ENCODE peak calls at places on chromosomes 3 and 15, in nine cellular contexts. One of them, this sample, is unnamed.

GRCh38 chr3:29409409-29409808 is 128.5 kb downstream of the RBMS3 start:
- DNase-seq in AG04450: no peak
- DNase-seq in GM12865: no peak
- DNase-seq in keratinocyte: no peak
- DNase-seq in foreskin fibroblast: no peak
- DNase-seq in tibial artery: no peak
- DNase-seq in cardiac fibroblast: peak; percentile 49
- DNase-seq in coronary artery: no peak
- DNase-seq in adrenal gland: no peak
- DNase-seq in this sample: no peak

GRCh38 chr3:151384741-151385174 is at the start of gene P2RY12:
- DNase-seq in AG04450: no peak
- DNase-seq in adrenal gland: no peak
- DNase-seq in coronary artery: no peak
- DNase-seq in foreskin fibroblast: no peak
- DNase-seq in keratinocyte: no peak
- DNase-seq in GM12865: peak; percentile 36
- DNase-seq in cardiac fibroblast: no peak
- DNase-seq in tibial artery: no peak
- DNase-seq in this sample: no peak

GRCh38 chr3:61927332-61927731 is 366.0 kb downstream of the PTPRG start:
- DNase-seq in GM12865: no peak
- DNase-seq in adrenal gland: peak; percentile 88
- DNase-seq in AG04450: peak; percentile 26
- DNase-seq in coronary artery: peak; percentile 77
- DNase-seq in tibial artery: peak; percentile 82
- DNase-seq in cardiac fibroblast: peak; percentile 80
- DNase-seq in keratinocyte: no peak
- DNase-seq in foreskin fibroblast: peak; percentile 88
- DNase-seq in this sample: no peak

GRCh38 chr3:72102057-72102711 is 317.2 kb upstream of the PROK2 start:
- DNase-seq in AG04450: no peak
- DNase-seq in GM12865: peak; percentile 75
- DNase-seq in tibial artery: no peak
- DNase-seq in coronary artery: no peak
- DNase-seq in keratinocyte: no peak
- DNase-seq in cardiac fibroblast: no peak
- DNase-seq in adrenal gland: no peak
- DNase-seq in foreskin fibroblast: no peak
- DNase-seq in this sample: no peak

GRCh38 chr3:12157026-12157425 is 1.7 kb downstream of the TIMP4 start:
- DNase-seq in coronary artery: no peak
- DNase-seq in GM12865: no peak
- DNase-seq in adrenal gland: no peak
- DNase-seq in tibial artery: no peak
- DNase-seq in cardiac fibroblast: no peak
- DNase-seq in foreskin fibroblast: no peak
- DNase-seq in keratinocyte: no peak
- DNase-seq in AG04450: no peak
- DNase-seq in this sample: no peak

GRCh38 chr3:141940204-141940776 is 63.8 kb downstream of the ATP1B3 start:
- DNase-seq in keratinocyte: peak; percentile 95
- DNase-seq in GM12865: no peak
- DNase-seq in AG04450: no peak
- DNase-seq in coronary artery: no peak
- DNase-seq in foreskin fibroblast: peak; percentile 90
- DNase-seq in tibial artery: peak; percentile 60
- DNase-seq in cardiac fibroblast: peak; percentile 72
- DNase-seq in adrenal gland: peak; percentile 92
- DNase-seq in this sample: no peak

GRCh38 chr3:61239871-61240270 is 11.4 kb downstream of the FHIT start:
- DNase-seq in tibial artery: no peak
- DNase-seq in cardiac fibroblast: no peak
- DNase-seq in GM12865: no peak
- DNase-seq in adrenal gland: peak; percentile 70
- DNase-seq in foreskin fibroblast: peak; percentile 1
- DNase-seq in AG04450: no peak
- DNase-seq in coronary artery: no peak
- DNase-seq in keratinocyte: no peak
- DNase-seq in this sample: no peak

GRCh38 chr3:110164632-110165240 is 827.4 kb upstream of the DPPA4 start:
- DNase-seq in coronary artery: no peak
- DNase-seq in AG04450: no peak
- DNase-seq in cardiac fibroblast: no peak
- DNase-seq in foreskin fibroblast: no peak
- DNase-seq in keratinocyte: no peak
- DNase-seq in adrenal gland: no peak
- DNase-seq in tibial artery: no peak
- DNase-seq in GM12865: no peak
- DNase-seq in this sample: no peak

GRCh38 chr3:128293930-128294329 is 140.6 kb downstream of the EEFSEC start:
- DNase-seq in foreskin fibroblast: no peak
- DNase-seq in keratinocyte: no peak
- DNase-seq in AG04450: no peak
- DNase-seq in adrenal gland: no peak
- DNase-seq in GM12865: no peak
- DNase-seq in cardiac fibroblast: no peak
- DNase-seq in tibial artery: no peak
- DNase-seq in coronary artery: peak; percentile 29
- DNase-seq in this sample: peak; percentile 43

GRCh38 chr3:125083776-125084175 is 28.0 kb upstream of the HEG1 start:
- DNase-seq in adrenal gland: no peak
- DNase-seq in GM12865: no peak
- DNase-seq in AG04450: no peak
- DNase-seq in cardiac fibroblast: peak; percentile 50
- DNase-seq in tibial artery: no peak
- DNase-seq in coronary artery: no peak
- DNase-seq in foreskin fibroblast: no peak
- DNase-seq in keratinocyte: no peak
- DNase-seq in this sample: no peak

GRCh38 chr15:101014921-101015841 is 96.0 kb downstream of the LRRK1 start:
- DNase-seq in foreskin fibroblast: peak; percentile 82
- DNase-seq in coronary artery: peak; percentile 71
- DNase-seq in adrenal gland: peak; percentile 87
- DNase-seq in keratinocyte: no peak
- DNase-seq in cardiac fibroblast: peak; percentile 81
- DNase-seq in tibial artery: peak; percentile 80
- DNase-seq in GM12865: peak; percentile 70
- DNase-seq in AG04450: no peak
- DNase-seq in this sample: peak; percentile 80

GRCh38 chr3:102163039-102163817 is 271.6 kb upstream of the ZPLD1 start:
- DNase-seq in foreskin fibroblast: peak; percentile 78
- DNase-seq in AG04450: no peak
- DNase-seq in keratinocyte: no peak
- DNase-seq in adrenal gland: no peak
- DNase-seq in coronary artery: no peak
- DNase-seq in cardiac fibroblast: peak; percentile 91
- DNase-seq in tibial artery: peak; percentile 79
- DNase-seq in GM12865: no peak
- DNase-seq in this sample: no peak

GRCh38 chr3:179750720-179751328 is 98.0 kb downstream of the USP13 start:
- DNase-seq in keratinocyte: no peak
- DNase-seq in cardiac fibroblast: peak; percentile 48
- DNase-seq in tibial artery: no peak
- DNase-seq in foreskin fibroblast: peak; percentile 50
- DNase-seq in coronary artery: no peak
- DNase-seq in GM12865: peak; percentile 17
- DNase-seq in AG04450: no peak
- DNase-seq in adrenal gland: no peak
- DNase-seq in this sample: no peak

GRCh38 chr3:107855710-107856109 is 235.1 kb downstream of the CD47 start:
- DNase-seq in coronary artery: no peak
- DNase-seq in cardiac fibroblast: peak; percentile 49
- DNase-seq in GM12865: peak; percentile 44
- DNase-seq in AG04450: no peak
- DNase-seq in keratinocyte: no peak
- DNase-seq in foreskin fibroblast: no peak
- DNase-seq in tibial artery: no peak
- DNase-seq in adrenal gland: no peak
- DNase-seq in this sample: no peak

DNA sequence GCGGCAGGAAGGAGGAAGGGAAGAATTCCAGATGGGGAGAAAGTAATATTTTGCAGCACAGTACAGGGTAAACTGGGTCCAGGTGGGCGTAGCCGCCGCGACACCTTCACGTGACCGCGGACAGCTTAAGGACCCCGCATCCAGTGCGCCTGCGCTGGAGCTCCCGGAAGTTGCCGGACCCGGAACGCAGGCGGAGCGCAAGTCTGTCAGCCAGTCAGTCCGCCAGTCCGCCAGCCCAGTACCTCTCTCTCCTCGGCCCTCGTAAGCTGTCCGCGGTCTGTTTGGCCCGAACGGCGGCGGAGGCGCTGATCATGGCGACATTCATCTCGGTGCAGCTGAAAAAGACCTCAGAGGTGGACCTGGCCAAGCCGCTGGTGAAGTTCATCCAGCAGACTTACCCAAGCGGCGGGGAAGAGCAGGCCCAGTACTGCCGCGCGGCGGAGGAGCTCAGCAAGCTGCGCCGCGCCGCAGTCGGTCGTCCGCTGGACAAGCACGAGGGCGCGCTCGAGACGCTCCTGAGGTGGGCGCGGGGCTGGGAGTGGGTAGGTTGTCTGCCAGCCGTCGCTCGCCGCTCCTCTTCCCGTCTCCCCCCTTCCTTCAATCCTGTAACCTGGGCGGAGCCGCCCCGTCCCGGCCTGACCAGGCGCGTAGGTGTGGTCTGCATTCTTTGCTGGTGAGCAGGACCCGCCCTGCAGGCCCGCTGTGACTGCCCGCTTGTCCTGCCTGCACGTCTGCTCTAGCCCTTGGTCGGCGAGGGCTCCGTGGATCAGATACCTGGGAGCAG is at the start of gene PDCD6IP:
- DNase-seq in adrenal gland: peak; percentile 96
- DNase-seq in AG04450: peak; percentile 82
- DNase-seq in GM12865: peak; percentile 96
- DNase-seq in foreskin fibroblast: peak; percentile 97
- DNase-seq in cardiac fibroblast: peak; percentile 94
- DNase-seq in tibial artery: peak; percentile 95
- DNase-seq in keratinocyte: peak; percentile 71
- DNase-seq in coronary artery: peak; percentile 94
- DNase-seq in this sample: peak; percentile 92
- TF ChIP-seq CTCF in adrenal gland: peak; percentile 18
- TF ChIP-seq CTCF in AG04450: peak; percentile 25
- TF ChIP-seq CTCF in GM12865: peak; percentile 23
- TF ChIP-seq CTCF in foreskin fibroblast: no peak
- TF ChIP-seq CTCF in cardiac fibroblast: peak; percentile 12
- TF ChIP-seq CTCF in tibial artery: peak; percentile 30
- TF ChIP-seq CTCF in keratinocyte: no peak
- TF ChIP-seq CTCF in coronary artery: no peak
- TF ChIP-seq CTCF in this sample: peak; percentile 48

GRCh38 chr3:89113887-89114840 is 6.7 kb downstream of the EPHA3 start:
- DNase-seq in GM12865: peak; percentile 46
- DNase-seq in tibial artery: peak; percentile 76
- DNase-seq in adrenal gland: peak; percentile 76
- DNase-seq in AG04450: no peak
- DNase-seq in cardiac fibroblast: peak; percentile 74
- DNase-seq in coronary artery: peak; percentile 81
- DNase-seq in keratinocyte: no peak
- DNase-seq in foreskin fibroblast: peak; percentile 81
- DNase-seq in this sample: peak; percentile 84
- TF ChIP-seq CTCF in GM12865: peak; percentile 61
- TF ChIP-seq CTCF in tibial artery: peak; percentile 21
- TF ChIP-seq CTCF in adrenal gland: peak; percentile 18
- TF ChIP-seq CTCF in AG04450: peak; percentile 68
- TF ChIP-seq CTCF in cardiac fibroblast: peak; percentile 61
- TF ChIP-seq CTCF in coronary artery: peak; percentile 46
- TF ChIP-seq CTCF in keratinocyte: peak; percentile 97
- TF ChIP-seq CTCF in foreskin fibroblast: peak; percentile 73
- TF ChIP-seq CTCF in this sample: peak; percentile 85

DNA sequence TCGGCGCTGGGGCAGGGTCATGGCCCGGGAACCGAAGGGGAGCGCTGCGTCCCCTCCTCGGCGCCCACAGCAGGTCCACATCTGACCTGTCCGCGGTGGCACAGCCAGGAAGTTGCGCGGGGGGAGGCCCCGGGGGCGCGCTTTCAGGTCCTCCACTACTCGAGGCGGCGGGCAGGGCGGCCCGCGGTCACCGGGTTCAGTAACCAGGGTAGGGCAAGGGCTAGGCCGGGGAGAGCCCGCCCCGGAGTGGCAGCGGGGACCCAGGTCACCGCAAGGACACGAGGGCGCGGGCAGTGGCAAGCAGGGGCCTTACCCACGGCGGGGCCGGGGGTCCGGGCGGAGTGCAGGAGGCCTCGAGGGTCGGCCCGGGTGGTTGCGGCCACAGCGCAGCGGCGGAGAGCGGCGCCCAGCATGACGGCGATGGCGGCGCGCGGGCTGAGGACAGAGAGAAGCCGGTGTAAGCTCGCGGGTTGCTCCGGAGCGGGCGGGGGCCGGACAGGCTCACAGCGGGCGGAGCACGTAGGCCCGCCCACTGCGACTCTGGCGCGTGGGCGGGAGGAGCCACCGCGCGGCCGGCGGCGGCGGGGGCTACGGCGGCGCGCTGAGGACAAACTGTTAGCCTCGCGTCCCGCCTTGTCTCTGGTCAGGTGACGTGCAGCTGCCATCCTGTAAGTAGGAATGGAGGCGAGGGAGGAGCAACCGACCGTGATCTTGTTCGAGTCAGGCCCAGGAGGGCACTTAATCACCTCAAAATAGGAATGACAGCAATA is at the start of gene COX5A:
- DNase-seq in AG04450: peak; percentile 88
- DNase-seq in adrenal gland: peak; percentile 98
- DNase-seq in keratinocyte: peak; percentile 81
- DNase-seq in tibial artery: peak; percentile 97
- DNase-seq in GM12865: peak; percentile 98
- DNase-seq in foreskin fibroblast: peak; percentile 99
- DNase-seq in coronary artery: peak; percentile 97
- DNase-seq in cardiac fibroblast: peak; percentile 96
- DNase-seq in this sample: peak; percentile 93
- TF ChIP-seq CTCF in AG04450: no peak
- TF ChIP-seq CTCF in adrenal gland: no peak
- TF ChIP-seq CTCF in keratinocyte: no peak
- TF ChIP-seq CTCF in tibial artery: peak; percentile 19
- TF ChIP-seq CTCF in GM12865: no peak
- TF ChIP-seq CTCF in foreskin fibroblast: no peak
- TF ChIP-seq CTCF in coronary artery: no peak
- TF ChIP-seq CTCF in cardiac fibroblast: no peak
- TF ChIP-seq CTCF in this sample: peak; percentile 33

DNA sequence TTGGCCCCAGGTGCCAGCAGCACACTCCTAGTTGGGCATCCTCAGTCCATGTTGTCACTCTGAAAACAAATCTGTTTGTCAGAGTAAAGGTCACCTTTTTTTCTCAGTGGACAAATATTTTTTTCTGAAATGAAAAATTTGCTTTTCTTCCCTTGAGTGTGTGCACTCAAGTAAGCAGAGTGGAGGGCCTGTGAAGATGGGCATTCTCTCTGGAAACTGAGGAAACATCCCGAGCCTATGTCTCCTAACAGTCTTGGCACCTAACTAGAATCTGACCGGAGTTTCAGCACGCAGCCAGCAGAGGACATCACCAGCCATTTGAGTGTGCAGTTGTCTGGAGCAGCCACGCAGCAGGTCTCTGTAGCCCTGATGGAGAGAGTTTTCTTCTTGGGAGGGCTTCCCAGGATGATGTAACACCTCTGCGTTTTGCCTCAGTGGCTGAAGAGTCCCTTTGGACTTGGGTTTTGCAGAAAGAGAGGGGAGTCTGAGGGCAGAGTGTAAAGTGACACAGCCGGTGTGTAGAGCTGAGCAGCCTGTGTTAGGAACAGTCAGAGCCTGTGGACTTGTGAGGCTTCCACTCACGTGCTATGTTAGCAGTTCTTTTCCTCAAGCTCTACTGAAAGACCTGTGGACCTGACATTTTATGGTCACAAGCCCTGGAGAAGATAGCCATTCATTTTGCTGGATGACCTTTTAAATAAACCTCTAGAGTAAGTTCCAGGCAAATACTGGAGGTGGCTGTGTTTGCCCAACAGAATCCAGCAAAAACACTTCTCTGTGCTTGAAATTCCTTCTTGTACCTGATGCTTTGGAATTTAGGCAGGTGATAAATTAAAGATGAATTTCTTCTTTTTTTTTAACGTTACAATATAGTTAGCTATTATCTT is 51.6 kb downstream of the ABHD2 start:
- DNase-seq in adrenal gland: no peak
- DNase-seq in cardiac fibroblast: no peak
- DNase-seq in tibial artery: peak; percentile 75
- DNase-seq in keratinocyte: no peak
- DNase-seq in AG04450: no peak
- DNase-seq in GM12865: no peak
- DNase-seq in coronary artery: no peak
- DNase-seq in foreskin fibroblast: peak; percentile 50
- DNase-seq in this sample: no peak
- TF ChIP-seq CTCF in adrenal gland: no peak
- TF ChIP-seq CTCF in cardiac fibroblast: peak; percentile 11
- TF ChIP-seq CTCF in tibial artery: peak; percentile 27
- TF ChIP-seq CTCF in keratinocyte: peak; percentile 26
- TF ChIP-seq CTCF in AG04450: peak; percentile 15
- TF ChIP-seq CTCF in GM12865: no peak
- TF ChIP-seq CTCF in coronary artery: no peak
- TF ChIP-seq CTCF in foreskin fibroblast: peak; percentile 23
- TF ChIP-seq CTCF in this sample: peak; percentile 39